ENCODE peak calls at places on chromosomes 5 and 9, in ten cellular contexts. One of them, this sample, is unnamed.

GRCh38 chr9:122116040-122116439 is 22.9 kb upstream of the TTLL11 start:
- DNase-seq in SK-N-SH: no peak
- DNase-seq in fibroblast of lung: no peak
- DNase-seq in NCI-H1694 treated with DMSO at 0.1 percent for 48 hours: no peak
- DNase-seq in NCI-H2081: no peak
- DNase-seq in psoas muscle: no peak
- DNase-seq in activated gamma-delta T cell treated with Interleukin-2 at 50 U/mL for 16 hours: no peak
- DNase-seq in heart left ventricle: no peak
- DNase-seq in NCI-H2029 treated with DMSO at 0.1 percent for 48 hours: no peak
- DNase-seq in mucosa of descending colon: no peak
- DNase-seq in this sample: no peak

GRCh38 chr9:132181796-132182521 is 20.1 kb downstream of the NTNG2 start:
- DNase-seq in SK-N-SH: peak
- DNase-seq in fibroblast of lung: peak
- DNase-seq in NCI-H1694 treated with DMSO at 0.1 percent for 48 hours: peak
- DNase-seq in NCI-H2081: peak
- DNase-seq in psoas muscle: no peak
- DNase-seq in activated gamma-delta T cell treated with Interleukin-2 at 50 U/mL for 16 hours: no peak
- DNase-seq in heart left ventricle: peak
- DNase-seq in NCI-H2029 treated with DMSO at 0.1 percent for 48 hours: no peak
- DNase-seq in mucosa of descending colon: no peak
- DNase-seq in this sample: no peak

GRCh38 chr5:74863726-74864125 is 2.5 kb downstream of the FAM169A start:
- DNase-seq in SK-N-SH: no peak
- DNase-seq in fibroblast of lung: no peak
- DNase-seq in NCI-H1694 treated with DMSO at 0.1 percent for 48 hours: no peak
- DNase-seq in NCI-H2081: no peak
- DNase-seq in psoas muscle: no peak
- DNase-seq in activated gamma-delta T cell treated with Interleukin-2 at 50 U/mL for 16 hours: no peak
- DNase-seq in heart left ventricle: no peak
- DNase-seq in NCI-H2029 treated with DMSO at 0.1 percent for 48 hours: no peak
- DNase-seq in mucosa of descending colon: no peak
- DNase-seq in this sample: no peak

GRCh38 chr9:113622600-113623400 is 159.3 kb downstream of the RGS3 start:
- DNase-seq in SK-N-SH: no peak
- DNase-seq in fibroblast of lung: peak
- DNase-seq in NCI-H1694 treated with DMSO at 0.1 percent for 48 hours: no peak
- DNase-seq in NCI-H2081: peak
- DNase-seq in psoas muscle: no peak
- DNase-seq in activated gamma-delta T cell treated with Interleukin-2 at 50 U/mL for 16 hours: no peak
- DNase-seq in heart left ventricle: peak
- DNase-seq in NCI-H2029 treated with DMSO at 0.1 percent for 48 hours: no peak
- DNase-seq in mucosa of descending colon: no peak
- DNase-seq in this sample: no peak

GRCh38 chr5:140075371-140075770 is 32.3 kb upstream of the NRG2 start:
- DNase-seq in SK-N-SH: peak
- DNase-seq in fibroblast of lung: peak
- DNase-seq in NCI-H1694 treated with DMSO at 0.1 percent for 48 hours: no peak
- DNase-seq in NCI-H2081: no peak
- DNase-seq in psoas muscle: no peak
- DNase-seq in activated gamma-delta T cell treated with Interleukin-2 at 50 U/mL for 16 hours: no peak
- DNase-seq in heart left ventricle: no peak
- DNase-seq in NCI-H2029 treated with DMSO at 0.1 percent for 48 hours: peak
- DNase-seq in mucosa of descending colon: no peak
- DNase-seq in this sample: peak

GRCh38 chr5:135887447-135887864 is 8.2 kb downstream of the IL9 start:
- DNase-seq in SK-N-SH: peak
- DNase-seq in fibroblast of lung: peak
- DNase-seq in NCI-H1694 treated with DMSO at 0.1 percent for 48 hours: peak
- DNase-seq in NCI-H2081: peak
- DNase-seq in psoas muscle: peak
- DNase-seq in activated gamma-delta T cell treated with Interleukin-2 at 50 U/mL for 16 hours: peak
- DNase-seq in heart left ventricle: peak
- DNase-seq in NCI-H2029 treated with DMSO at 0.1 percent for 48 hours: peak
- DNase-seq in mucosa of descending colon: no peak
- DNase-seq in this sample: peak

GRCh38 chr5:31135542-31135941 is 57.9 kb upstream of the CDH6 start:
- DNase-seq in SK-N-SH: no peak
- DNase-seq in fibroblast of lung: no peak
- DNase-seq in NCI-H1694 treated with DMSO at 0.1 percent for 48 hours: no peak
- DNase-seq in NCI-H2081: no peak
- DNase-seq in psoas muscle: no peak
- DNase-seq in activated gamma-delta T cell treated with Interleukin-2 at 50 U/mL for 16 hours: no peak
- DNase-seq in heart left ventricle: no peak
- DNase-seq in NCI-H2029 treated with DMSO at 0.1 percent for 48 hours: no peak
- DNase-seq in mucosa of descending colon: no peak
- DNase-seq in this sample: no peak

GRCh38 chr9:134928796-134929559 is 11.3 kb upstream of the FCN1 start:
- DNase-seq in SK-N-SH: no peak
- DNase-seq in fibroblast of lung: no peak
- DNase-seq in NCI-H1694 treated with DMSO at 0.1 percent for 48 hours: no peak
- DNase-seq in NCI-H2081: no peak
- DNase-seq in psoas muscle: peak
- DNase-seq in activated gamma-delta T cell treated with Interleukin-2 at 50 U/mL for 16 hours: no peak
- DNase-seq in heart left ventricle: peak
- DNase-seq in NCI-H2029 treated with DMSO at 0.1 percent for 48 hours: no peak
- DNase-seq in mucosa of descending colon: no peak
- DNase-seq in this sample: no peak

GRCh38 chr9:126856326-126856877 is 4.0 kb upstream of the ZBTB34 start:
- DNase-seq in SK-N-SH: no peak
- DNase-seq in fibroblast of lung: no peak
- DNase-seq in NCI-H1694 treated with DMSO at 0.1 percent for 48 hours: no peak
- DNase-seq in NCI-H2081: no peak
- DNase-seq in psoas muscle: no peak
- DNase-seq in activated gamma-delta T cell treated with Interleukin-2 at 50 U/mL for 16 hours: no peak
- DNase-seq in heart left ventricle: no peak
- DNase-seq in NCI-H2029 treated with DMSO at 0.1 percent for 48 hours: no peak
- DNase-seq in mucosa of descending colon: no peak
- DNase-seq in this sample: no peak

GRCh38 chr5:6545770-6546690 is 86.8 kb downstream of the NSUN2 start:
- DNase-seq in SK-N-SH: no peak
- DNase-seq in fibroblast of lung: no peak
- DNase-seq in NCI-H1694 treated with DMSO at 0.1 percent for 48 hours: no peak
- DNase-seq in NCI-H2081: peak
- DNase-seq in psoas muscle: no peak
- DNase-seq in activated gamma-delta T cell treated with Interleukin-2 at 50 U/mL for 16 hours: no peak
- DNase-seq in heart left ventricle: no peak
- DNase-seq in NCI-H2029 treated with DMSO at 0.1 percent for 48 hours: peak
- DNase-seq in mucosa of descending colon: no peak
- DNase-seq in this sample: no peak

GRCh38 chr5:149238540-149238939 is 33.1 kb upstream of the AFAP1L1 start:
- DNase-seq in SK-N-SH: no peak
- DNase-seq in fibroblast of lung: no peak
- DNase-seq in NCI-H1694 treated with DMSO at 0.1 percent for 48 hours: no peak
- DNase-seq in NCI-H2081: no peak
- DNase-seq in psoas muscle: no peak
- DNase-seq in activated gamma-delta T cell treated with Interleukin-2 at 50 U/mL for 16 hours: no peak
- DNase-seq in heart left ventricle: no peak
- DNase-seq in NCI-H2029 treated with DMSO at 0.1 percent for 48 hours: no peak
- DNase-seq in mucosa of descending colon: no peak
- DNase-seq in this sample: no peak

GRCh38 chr5:106521701-106522100 is 1149.0 kb downstream of the EFNA5 start:
- DNase-seq in SK-N-SH: no peak
- DNase-seq in fibroblast of lung: peak
- DNase-seq in NCI-H1694 treated with DMSO at 0.1 percent for 48 hours: no peak
- DNase-seq in NCI-H2081: no peak
- DNase-seq in psoas muscle: no peak
- DNase-seq in activated gamma-delta T cell treated with Interleukin-2 at 50 U/mL for 16 hours: no peak
- DNase-seq in heart left ventricle: no peak
- DNase-seq in NCI-H2029 treated with DMSO at 0.1 percent for 48 hours: no peak
- DNase-seq in mucosa of descending colon: no peak
- DNase-seq in this sample: no peak

GRCh38 chr9:69590241-69590640 is 81.9 kb downstream of the APBA1 start:
- DNase-seq in SK-N-SH: no peak
- DNase-seq in fibroblast of lung: no peak
- DNase-seq in NCI-H1694 treated with DMSO at 0.1 percent for 48 hours: peak
- DNase-seq in NCI-H2081: no peak
- DNase-seq in psoas muscle: no peak
- DNase-seq in activated gamma-delta T cell treated with Interleukin-2 at 50 U/mL for 16 hours: no peak
- DNase-seq in heart left ventricle: no peak
- DNase-seq in NCI-H2029 treated with DMSO at 0.1 percent for 48 hours: no peak
- DNase-seq in mucosa of descending colon: no peak
- DNase-seq in this sample: no peak

GRCh38 chr5:11149136-11149535 is 388.1 kb upstream of the DAP start:
- DNase-seq in SK-N-SH: no peak
- DNase-seq in fibroblast of lung: peak
- DNase-seq in NCI-H1694 treated with DMSO at 0.1 percent for 48 hours: no peak
- DNase-seq in NCI-H2081: peak
- DNase-seq in psoas muscle: no peak
- DNase-seq in activated gamma-delta T cell treated with Interleukin-2 at 50 U/mL for 16 hours: no peak
- DNase-seq in heart left ventricle: no peak
- DNase-seq in NCI-H2029 treated with DMSO at 0.1 percent for 48 hours: no peak
- DNase-seq in mucosa of descending colon: no peak
- DNase-seq in this sample: no peak

GRCh38 chr5:73948720-73949119 is 322.7 kb downstream of the ARHGEF28 start:
- DNase-seq in SK-N-SH: no peak
- DNase-seq in fibroblast of lung: peak
- DNase-seq in NCI-H1694 treated with DMSO at 0.1 percent for 48 hours: peak
- DNase-seq in NCI-H2081: no peak
- DNase-seq in psoas muscle: peak
- DNase-seq in activated gamma-delta T cell treated with Interleukin-2 at 50 U/mL for 16 hours: no peak
- DNase-seq in heart left ventricle: no peak
- DNase-seq in NCI-H2029 treated with DMSO at 0.1 percent for 48 hours: no peak
- DNase-seq in mucosa of descending colon: no peak
- DNase-seq in this sample: no peak

GRCh38 chr5:16626696-16627264 is 10.0 kb upstream of the RETREG1 start:
- DNase-seq in SK-N-SH: no peak
- DNase-seq in fibroblast of lung: no peak
- DNase-seq in NCI-H1694 treated with DMSO at 0.1 percent for 48 hours: no peak
- DNase-seq in NCI-H2081: no peak
- DNase-seq in psoas muscle: no peak
- DNase-seq in activated gamma-delta T cell treated with Interleukin-2 at 50 U/mL for 16 hours: no peak
- DNase-seq in heart left ventricle: no peak
- DNase-seq in NCI-H2029 treated with DMSO at 0.1 percent for 48 hours: no peak
- DNase-seq in mucosa of descending colon: no peak
- DNase-seq in this sample: no peak

GRCh38 chr9:129500166-129500862 is 120.6 kb downstream of the C9orf50 start:
- DNase-seq in SK-N-SH: peak
- DNase-seq in fibroblast of lung: peak
- DNase-seq in NCI-H1694 treated with DMSO at 0.1 percent for 48 hours: no peak
- DNase-seq in NCI-H2081: peak
- DNase-seq in psoas muscle: no peak
- DNase-seq in activated gamma-delta T cell treated with Interleukin-2 at 50 U/mL for 16 hours: no peak
- DNase-seq in heart left ventricle: peak
- DNase-seq in NCI-H2029 treated with DMSO at 0.1 percent for 48 hours: no peak
- DNase-seq in mucosa of descending colon: no peak
- DNase-seq in this sample: no peak

GRCh38 chr9:38214441-38214840 is 145.4 kb upstream of the SHB start:
- DNase-seq in SK-N-SH: peak
- DNase-seq in fibroblast of lung: no peak
- DNase-seq in NCI-H1694 treated with DMSO at 0.1 percent for 48 hours: no peak
- DNase-seq in NCI-H2081: no peak
- DNase-seq in psoas muscle: no peak
- DNase-seq in activated gamma-delta T cell treated with Interleukin-2 at 50 U/mL for 16 hours: no peak
- DNase-seq in heart left ventricle: no peak
- DNase-seq in NCI-H2029 treated with DMSO at 0.1 percent for 48 hours: no peak
- DNase-seq in mucosa of descending colon: no peak
- DNase-seq in this sample: no peak

GRCh38 chr9:124500028-124500795 is 7.0 kb downstream of the NR5A1 start:
- DNase-seq in SK-N-SH: peak
- DNase-seq in fibroblast of lung: no peak
- DNase-seq in NCI-H1694 treated with DMSO at 0.1 percent for 48 hours: no peak
- DNase-seq in NCI-H2081: no peak
- DNase-seq in psoas muscle: no peak
- DNase-seq in activated gamma-delta T cell treated with Interleukin-2 at 50 U/mL for 16 hours: no peak
- DNase-seq in heart left ventricle: no peak
- DNase-seq in NCI-H2029 treated with DMSO at 0.1 percent for 48 hours: no peak
- DNase-seq in mucosa of descending colon: peak
- DNase-seq in this sample: no peak

GRCh38 chr9:79023134-79023577 is 548.6 kb upstream of the TLE4 start:
- DNase-seq in SK-N-SH: no peak
- DNase-seq in fibroblast of lung: peak
- DNase-seq in NCI-H1694 treated with DMSO at 0.1 percent for 48 hours: no peak
- DNase-seq in NCI-H2081: no peak
- DNase-seq in psoas muscle: no peak
- DNase-seq in activated gamma-delta T cell treated with Interleukin-2 at 50 U/mL for 16 hours: no peak
- DNase-seq in heart left ventricle: no peak
- DNase-seq in NCI-H2029 treated with DMSO at 0.1 percent for 48 hours: no peak
- DNase-seq in mucosa of descending colon: no peak
- DNase-seq in this sample: no peak

GRCh38 chr5:171418316-171418981 is 998 bp upstream of the FGF18 start:
- DNase-seq in SK-N-SH: peak
- DNase-seq in fibroblast of lung: peak
- DNase-seq in NCI-H1694 treated with DMSO at 0.1 percent for 48 hours: peak
- DNase-seq in NCI-H2081: peak
- DNase-seq in psoas muscle: peak
- DNase-seq in activated gamma-delta T cell treated with Interleukin-2 at 50 U/mL for 16 hours: peak
- DNase-seq in heart left ventricle: peak
- DNase-seq in NCI-H2029 treated with DMSO at 0.1 percent for 48 hours: no peak
- DNase-seq in mucosa of descending colon: peak
- DNase-seq in this sample: peak

GRCh38 chr9:126122901-126123616 is 203.6 kb upstream of the MVB12B start:
- DNase-seq in SK-N-SH: no peak
- DNase-seq in fibroblast of lung: no peak
- DNase-seq in NCI-H1694 treated with DMSO at 0.1 percent for 48 hours: no peak
- DNase-seq in NCI-H2081: no peak
- DNase-seq in psoas muscle: no peak
- DNase-seq in activated gamma-delta T cell treated with Interleukin-2 at 50 U/mL for 16 hours: no peak
- DNase-seq in heart left ventricle: no peak
- DNase-seq in NCI-H2029 treated with DMSO at 0.1 percent for 48 hours: no peak
- DNase-seq in mucosa of descending colon: no peak
- DNase-seq in this sample: no peak

GRCh38 chr5:101174981-101175380 is 271.9 kb upstream of the ST8SIA4 start:
- DNase-seq in SK-N-SH: no peak
- DNase-seq in fibroblast of lung: no peak
- DNase-seq in NCI-H1694 treated with DMSO at 0.1 percent for 48 hours: no peak
- DNase-seq in NCI-H2081: no peak
- DNase-seq in psoas muscle: no peak
- DNase-seq in activated gamma-delta T cell treated with Interleukin-2 at 50 U/mL for 16 hours: no peak
- DNase-seq in heart left ventricle: no peak
- DNase-seq in NCI-H2029 treated with DMSO at 0.1 percent for 48 hours: no peak
- DNase-seq in mucosa of descending colon: no peak
- DNase-seq in this sample: peak

GRCh38 chr9:86396412-86396811 is 42.2 kb upstream of the TUT7 start:
- DNase-seq in SK-N-SH: no peak
- DNase-seq in fibroblast of lung: no peak
- DNase-seq in NCI-H1694 treated with DMSO at 0.1 percent for 48 hours: no peak
- DNase-seq in NCI-H2081: no peak
- DNase-seq in psoas muscle: no peak
- DNase-seq in activated gamma-delta T cell treated with Interleukin-2 at 50 U/mL for 16 hours: no peak
- DNase-seq in heart left ventricle: no peak
- DNase-seq in NCI-H2029 treated with DMSO at 0.1 percent for 48 hours: no peak
- DNase-seq in mucosa of descending colon: no peak
- DNase-seq in this sample: no peak

GRCh38 chr5:67066815-67067214 is 129.8 kb downstream of the CD180 start:
- DNase-seq in SK-N-SH: no peak
- DNase-seq in fibroblast of lung: peak
- DNase-seq in NCI-H1694 treated with DMSO at 0.1 percent for 48 hours: no peak
- DNase-seq in NCI-H2081: no peak
- DNase-seq in psoas muscle: no peak
- DNase-seq in activated gamma-delta T cell treated with Interleukin-2 at 50 U/mL for 16 hours: no peak
- DNase-seq in heart left ventricle: no peak
- DNase-seq in NCI-H2029 treated with DMSO at 0.1 percent for 48 hours: no peak
- DNase-seq in mucosa of descending colon: no peak
- DNase-seq in this sample: no peak

GRCh38 chr9:121085661-121086060 is 10.9 kb downstream of the CNTRL start:
- DNase-seq in SK-N-SH: no peak
- DNase-seq in fibroblast of lung: peak
- DNase-seq in NCI-H1694 treated with DMSO at 0.1 percent for 48 hours: no peak
- DNase-seq in NCI-H2081: no peak
- DNase-seq in psoas muscle: no peak
- DNase-seq in activated gamma-delta T cell treated with Interleukin-2 at 50 U/mL for 16 hours: no peak
- DNase-seq in heart left ventricle: no peak
- DNase-seq in NCI-H2029 treated with DMSO at 0.1 percent for 48 hours: no peak
- DNase-seq in mucosa of descending colon: no peak
- DNase-seq in this sample: no peak

This sample was measured in LNCaP clone FGC.